ENCODE peak calls at places on chromosomes 11 and 22, in four cellular contexts. Z is H1, M is K562, L is GM12878. G is an unnamed sample. For H3K4me1, the result is how much of the 10 kb centered on the place peaks cover.

GRCh38 chr11:124199702-124200101 is 16.6 kb downstream of the OR10D3 start:
- DNase-seq in Z (no peak), M (no peak), L (no peak), G (no peak)

GRCh38 chr11:120306519-120307242 is 18.4 kb upstream of the TLCD5 start:
- DNase-seq in Z (peak), M (peak), L (no peak), G (peak)

GRCh38 chr22:37880668-37881440 is 25.2 kb upstream of the MICALL1 start:
- DNase-seq in Z (no peak), M (no peak), L (no peak), G (no peak)

GRCh38 chr11:95134491-95134890 is 44.8 kb downstream of the ENDOD1 start:
- DNase-seq in Z (no peak), M (no peak), L (no peak), G (no peak)

GRCh38 chr11:34208266-34209135 is 103.1 kb downstream of the NAT10 start:
- DNase-seq in Z (no peak), M (peak), L (no peak), G (no peak)

GRCh38 chr11:110086892-110087309 is 6.3 kb upstream of the ZC3H12C start:
- DNase-seq in Z (no peak), M (no peak), L (no peak), G (no peak)

GRCh38 chr11:27201454-27202302 is 161.1 kb downstream of the BBOX1 start:
- DNase-seq in Z (no peak), M (peak), L (no peak), G (no peak)

GRCh38 chr22:28006271-28006670 is 87.2 kb upstream of the PITPNB start:
- DNase-seq in Z (no peak), M (no peak), L (no peak), G (no peak)

GRCh38 chr11:131591051-131591461 is 220.6 kb downstream of the NTM start:
- DNase-seq in Z (no peak), M (no peak), L (no peak), G (no peak)

GRCh38 chr11:128394436-128395089 is 192.8 kb downstream of the ETS1 start:
- DNase-seq in Z (no peak), M (no peak), L (no peak), G (no peak)

GRCh38 chr11:5234390-5234834 is at the start of gene HBD:
- DNase-seq in Z (no peak), M (no peak), L (no peak), G (no peak)

GRCh38 chr22:40009231-40009769 is 14.5 kb downstream of the FAM83F start:
- DNase-seq in Z (no peak), M (peak), L (no peak), G (no peak)

GRCh38 chr11:133835258-133836075 is 9.8 kb downstream of the SPATA19 start:
- DNase-seq in Z (peak), M (no peak), L (peak), G (peak)

GRCh38 chr11:64492561-64492960 is 98.5 kb upstream of the SLC22A12 start:
- DNase-seq in Z (no peak), M (no peak), L (no peak), G (no peak)

GRCh38 chr11:92827132-92827531 is 142.3 kb upstream of the MTNR1B start:
- DNase-seq in Z (no peak), M (no peak), L (no peak), G (no peak)

GRCh38 chr11:21988477-21988876 is 204.4 kb upstream of the ANO5 start:
- DNase-seq in Z (no peak), M (no peak), L (no peak), G (no peak)

GRCh38 chr11:124307093-124307492 is 6.7 kb downstream of the OR8D1 start:
- DNase-seq in Z (no peak), M (no peak), L (no peak), G (no peak)

GRCh38 chr11:62981743-62982142 is 3.0 kb downstream of the SLC22A6 start:
- DNase-seq in Z (no peak), M (no peak), L (no peak), G (no peak)

GRCh38 chr11:123020968-123021367 is 39.3 kb upstream of the BSX start:
- DNase-seq in Z (no peak), M (no peak), L (no peak), G (peak)

GRCh38 chr11:64134963-64135362 is 30.9 kb downstream of the MACROD1 start:
- DNase-seq in Z (no peak), M (no peak), L (no peak), G (no peak)

GRCh38 chr11:61711493-61711892 is 31.3 kb downstream of the DAGLA start:
- DNase-seq in Z (no peak), M (no peak), L (no peak), G (no peak)

GRCh38 chr11:132519226-132519860 is 1013.0 kb downstream of the OPCML start:
- DNase-seq in Z (no peak), M (no peak), L (no peak), G (no peak)

GRCh38 chr22:29457730-29458129 is 19.3 kb downstream of the RFPL1 start:
- DNase-seq in Z (no peak), M (peak), L (peak), G (peak)

GRCh38 chr22:20091690-20092476 is 11.8 kb downstream of the DGCR8 start:
- DNase-seq in Z (no peak), M (no peak), L (no peak), G (no peak)

GRCh38 chr11:96045622-96046456 is 121.9 kb upstream of the MTMR2 start:
- DNase-seq in Z (peak), M (no peak), L (no peak), G (no peak)

GRCh38 chr22:45448431-45448830 is 34.9 kb downstream of the RIBC2 start:
- DNase-seq in Z (no peak), M (no peak), L (no peak), G (no peak)

GRCh38 chr11:11463397-11463796 is 110.3 kb upstream of the CSNK2A3 start:
- DNase-seq in Z (no peak), M (no peak), L (no peak), G (no peak)
- TF ChIP-seq EGR1 in Z (no peak), M (no peak), L (no peak), G (no peak)

DNA sequence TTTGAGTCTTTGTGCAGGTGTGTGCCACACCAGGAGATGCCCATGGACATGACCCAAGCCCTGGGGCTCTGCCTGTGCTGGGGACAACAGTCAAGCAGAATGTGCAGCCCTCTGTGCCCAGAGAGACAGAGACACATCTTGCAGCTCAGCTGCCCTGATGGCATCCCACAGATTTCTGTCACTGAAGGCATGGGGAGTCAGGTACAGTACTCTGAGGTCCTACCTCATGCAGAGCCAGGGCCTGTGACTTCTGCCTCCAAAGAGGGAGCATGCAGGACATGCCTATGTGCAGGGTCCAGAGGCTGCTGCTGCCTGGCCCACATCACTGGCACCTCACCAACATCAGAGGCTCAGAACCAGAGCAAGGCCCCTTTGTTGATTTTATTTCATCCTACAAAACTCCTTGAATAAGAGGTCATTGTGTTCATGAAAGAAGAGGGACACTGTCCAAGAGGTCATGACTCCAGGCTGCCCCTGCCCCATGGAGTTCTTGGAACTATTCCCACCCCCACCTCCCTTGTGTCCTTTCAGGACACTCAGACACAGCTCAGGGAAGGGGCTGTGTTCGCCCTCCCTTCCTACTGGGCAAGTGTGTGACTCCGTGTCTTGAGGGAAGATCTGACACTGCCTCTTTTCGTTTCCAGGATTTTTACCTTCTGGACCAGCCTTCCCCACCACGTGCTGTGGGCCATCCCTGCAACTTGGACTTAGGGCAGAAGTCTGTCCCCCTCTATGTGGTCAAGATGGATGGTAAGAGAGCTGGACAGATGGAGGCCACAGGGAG is 62.3 kb downstream of the BTG4 start:
- DNase-seq in Z (no peak), M (no peak), L (no peak), G (no peak)
- H3K4me1 ChIP-seq in Z (under half), M (under half), L (under half), G (under half)

GRCh38 chr11:73426184-73426845 is 50.1 kb downstream of the RELT start:
- DNase-seq in Z (no peak), M (no peak), L (no peak), G (no peak)
- TF ChIP-seq JUND in Z (no peak), M (no peak), L (no peak), G (no peak)

DNA sequence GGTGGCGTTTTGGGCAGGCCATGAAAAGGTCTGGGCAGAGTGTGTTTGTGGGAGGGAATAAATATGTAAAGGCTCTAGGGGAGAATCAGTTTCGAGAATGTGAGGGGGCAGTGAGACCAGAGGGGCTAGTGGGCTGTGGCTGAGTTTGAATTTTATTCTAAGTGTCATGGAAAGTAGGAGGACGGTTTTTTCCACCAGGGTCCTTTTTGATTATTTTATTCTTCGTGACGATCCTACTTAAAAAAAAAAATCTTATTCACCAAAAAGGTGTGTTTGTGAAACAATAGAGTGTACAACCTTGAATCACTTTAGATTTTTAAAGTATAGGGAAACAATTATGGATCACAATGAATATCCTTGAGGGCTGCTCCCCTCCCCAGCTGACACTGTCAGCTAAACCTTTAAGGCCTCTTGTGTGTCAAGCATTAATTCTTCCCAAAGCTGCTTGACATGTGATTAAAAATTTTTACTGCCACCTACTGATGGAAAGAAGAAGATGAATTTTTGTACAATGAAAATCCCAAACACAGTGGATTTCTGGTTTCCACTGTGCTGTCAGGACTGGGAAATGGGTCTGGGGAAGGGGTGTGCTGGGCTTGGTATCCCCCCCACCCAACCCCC is 107.5 kb upstream of the OR4B1 start:
- DNase-seq in Z (no peak), M (peak), L (no peak), G (peak)
- TF ChIP-seq EGR1 in Z (no peak), M (no peak), L (no peak), G (no peak)

DNA sequence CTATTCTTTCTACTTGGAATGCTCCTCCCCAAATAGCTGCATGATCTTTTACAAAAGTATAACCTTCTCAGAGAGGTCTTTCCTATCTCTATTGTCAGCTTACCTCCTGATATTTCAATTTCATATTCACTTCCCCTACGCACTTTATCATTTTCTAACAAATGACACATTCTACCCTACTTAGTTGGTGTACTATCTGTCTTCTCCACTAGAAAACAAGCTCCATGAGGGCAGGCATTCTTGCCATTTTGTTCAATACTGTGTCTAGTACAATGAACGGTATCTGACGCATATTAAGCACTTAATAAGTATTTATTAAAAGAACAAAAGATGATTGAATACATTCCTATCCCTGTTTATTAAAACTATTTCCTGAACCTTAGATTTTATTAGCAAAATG is 96.5 kb upstream of the APOA1 start:
- DNase-seq in Z (no peak), M (peak), L (no peak), G (no peak)
- H3K4me1 ChIP-seq in Z (under half), M (under half), L (under half), G (under half)

GRCh38 chr22:36454916-36455570 is 26.4 kb downstream of the TXN2 start:
- DNase-seq in Z (peak), M (peak), L (peak), G (peak)

GRCh38 chr22:36453855-36454378 is 27.5 kb downstream of the TXN2 start:
- DNase-seq in Z (no peak), M (no peak), L (no peak), G (no peak)

GRCh38 chr22:36452473-36453265 is 28.8 kb downstream of the TXN2 start:
- DNase-seq in Z (no peak), M (no peak), L (no peak), G (no peak)

GRCh38 chr22:36455571-36456458 is 25.6 kb downstream of the TXN2 start:
- DNase-seq in Z (no peak), M (no peak), L (no peak), G (no peak)

GRCh38 chr22:36453266-36453607 is 28.2 kb downstream of the TXN2 start:
- DNase-seq in Z (no peak), M (no peak), L (no peak), G (no peak)
- TF ChIP-seq JUND in Z (no peak), M (no peak), L (no peak), G (no peak)

DNA sequence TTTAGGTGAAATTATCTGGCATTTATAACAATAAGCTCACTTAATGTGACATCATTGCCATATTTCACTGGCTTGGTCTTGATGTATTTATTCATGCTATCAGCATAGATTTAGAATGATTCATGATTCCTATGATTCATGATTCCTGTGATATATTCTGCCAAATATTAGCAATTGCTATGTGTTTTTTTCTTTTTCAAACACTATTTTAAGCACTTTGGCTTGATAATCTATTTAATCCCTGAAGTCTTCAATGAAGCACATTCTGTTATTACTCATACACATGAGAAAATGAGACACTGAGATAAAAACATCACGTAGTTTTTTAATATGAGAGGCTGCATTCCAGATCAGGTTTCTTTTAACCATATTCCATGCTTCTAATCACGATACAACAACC is 78.5 kb downstream of the LUZP2 start:
- DNase-seq in Z (no peak), M (no peak), L (no peak), G (no peak)
- TF ChIP-seq EGR1 in Z (no peak), M (no peak), L (no peak), G (no peak)

DNA sequence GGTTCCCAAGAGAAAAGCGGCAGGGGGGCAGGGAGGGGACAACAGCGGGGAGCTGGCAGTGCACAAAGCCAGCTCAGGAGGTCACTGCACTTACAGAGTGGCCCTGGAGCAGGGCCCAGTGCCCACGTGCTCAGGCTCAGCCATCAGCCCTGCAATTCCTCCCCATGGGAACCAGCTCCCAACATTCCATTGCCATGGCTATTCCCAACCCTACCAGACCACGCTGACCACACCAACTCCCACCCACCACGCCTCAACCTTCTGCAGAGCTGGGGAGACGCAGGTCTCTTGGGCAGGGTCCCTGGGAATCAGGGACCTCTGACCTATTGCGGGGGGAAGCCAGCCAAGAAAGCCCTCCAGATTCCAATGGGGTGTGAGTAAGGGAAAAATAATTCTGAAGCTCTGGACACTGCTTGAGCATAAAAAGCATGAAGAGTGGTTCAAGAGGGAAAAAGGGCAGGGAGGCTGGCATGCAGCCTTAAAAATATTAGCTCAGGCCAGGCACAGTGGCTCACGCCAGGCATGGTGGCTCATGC is 38.3 kb upstream of the TFIP11 start:
- DNase-seq in Z (no peak), M (no peak), L (no peak), G (no peak)
- H3K4me1 ChIP-seq in Z (under half), M (under half), L (under half), G (under half)

GRCh38 chr11:117187007-117187406 is 8.5 kb downstream of the SIDT2 start:
- DNase-seq in Z (no peak), M (no peak), L (no peak), G (no peak)
- TF ChIP-seq JUND in Z (no peak), M (no peak), L (no peak), G (no peak)

GRCh38 chr22:22078329-22078728 is 95.7 kb upstream of the TOP3B start:
- DNase-seq in Z (no peak), M (no peak), L (no peak), G (no peak)
- TF ChIP-seq EGR1 in Z (no peak), M (no peak), L (no peak), G (no peak)

G was measured in HCT116.